ENCODE peak calls at places on chromosomes 16 and 17, in nine cellular contexts. M is A549, C is sigmoid colon, F is stomach, I is ovary, J is PC-3, K is GM12864, D is adrenal gland, U is mucosa of descending colon. A is an unnamed sample.

GRCh38 chr17:59737324-59737723 is 29.9 kb downstream of the VMP1 start:
- DNase-seq in M (no peak), C (no peak), F (no peak), I (no peak), J (no peak), K (no peak), D (no peak), U (no peak), A (no peak)

GRCh38 chr16:58421529-58421928 is 29.3 kb downstream of the GINS3 start:
- DNase-seq in M (no peak), C (no peak), F (no peak), I (no peak), J (peak; percentile 82), K (no peak), D (peak; percentile 14), U (no peak), A (peak; percentile 67)

GRCh38 chr16:67230809-67231660 is 4.1 kb downstream of the TMEM208 start:
- DNase-seq in M (no peak), C (no peak), F (peak; percentile 48), I (no peak), J (no peak), K (no peak), D (no peak), U (peak; percentile 42), A (no peak)

GRCh38 chr17:16407911-16408588 is 7.3 kb upstream of the TRPV2 start:
- DNase-seq in M (peak; percentile 60), C (peak; percentile 87), F (peak; percentile 78), I (peak; percentile 70), J (peak; percentile 47), K (peak; percentile 87), D (peak; percentile 82), U (no peak), A (peak; percentile 64)

GRCh38 chr17:6488008-6488539 is 43.8 kb downstream of the PIMREG start:
- DNase-seq in M (no peak), C (no peak), F (no peak), I (no peak), J (no peak), K (no peak), D (no peak), U (no peak), A (no peak)

GRCh38 chr17:79325707-79326106 is 251.1 kb downstream of the ENGASE start:
- DNase-seq in M (no peak), C (no peak), F (no peak), I (no peak), J (peak; percentile 29), K (no peak), D (no peak), U (peak; percentile 14), A (no peak)

GRCh38 chr16:49698931-49699715 is 156.8 kb downstream of the ZNF423 start:
- DNase-seq in M (no peak), C (peak; percentile 79), F (no peak), I (peak; percentile 74), J (no peak), K (no peak), D (no peak), U (no peak), A (no peak)

GRCh38 chr17:917391-917811 is 62.2 kb downstream of the NXN start:
- DNase-seq in M (no peak), C (no peak), F (no peak), I (no peak), J (no peak), K (no peak), D (no peak), U (peak; percentile 39), A (no peak)

GRCh38 chr16:66315210-66315825 is 51.2 kb upstream of the CDH5 start:
- DNase-seq in M (peak; percentile 76), C (peak; percentile 77), F (peak; percentile 69), I (peak; percentile 69), J (peak; percentile 73), K (peak; percentile 18), D (peak; percentile 67), U (no peak), A (peak; percentile 74)

GRCh38 chr17:2594657-2595085 is 1.2 kb downstream of the PAFAH1B1 start:
- DNase-seq in M (peak; percentile 19), C (no peak), F (no peak), I (no peak), J (no peak), K (no peak), D (no peak), U (no peak), A (no peak)

GRCh38 chr17:28169621-28170349 is 127.3 kb downstream of the NLK start:
- DNase-seq in M (no peak), C (no peak), F (no peak), I (no peak), J (no peak), K (no peak), D (no peak), U (no peak), A (no peak)

GRCh38 chr17:74851612-74852236 is 8.0 kb downstream of the GRIN2C start:
- DNase-seq in M (no peak), C (no peak), F (no peak), I (no peak), J (no peak), K (no peak), D (no peak), U (no peak), A (no peak)

GRCh38 chr17:7021993-7022778 is 664 bp upstream of the BCL6B start:
- DNase-seq in M (peak; percentile 78), C (peak; percentile 91), F (peak; percentile 86), I (peak; percentile 84), J (peak; percentile 73), K (no peak), D (peak; percentile 89), U (peak; percentile 88), A (peak; percentile 56)

DNA sequence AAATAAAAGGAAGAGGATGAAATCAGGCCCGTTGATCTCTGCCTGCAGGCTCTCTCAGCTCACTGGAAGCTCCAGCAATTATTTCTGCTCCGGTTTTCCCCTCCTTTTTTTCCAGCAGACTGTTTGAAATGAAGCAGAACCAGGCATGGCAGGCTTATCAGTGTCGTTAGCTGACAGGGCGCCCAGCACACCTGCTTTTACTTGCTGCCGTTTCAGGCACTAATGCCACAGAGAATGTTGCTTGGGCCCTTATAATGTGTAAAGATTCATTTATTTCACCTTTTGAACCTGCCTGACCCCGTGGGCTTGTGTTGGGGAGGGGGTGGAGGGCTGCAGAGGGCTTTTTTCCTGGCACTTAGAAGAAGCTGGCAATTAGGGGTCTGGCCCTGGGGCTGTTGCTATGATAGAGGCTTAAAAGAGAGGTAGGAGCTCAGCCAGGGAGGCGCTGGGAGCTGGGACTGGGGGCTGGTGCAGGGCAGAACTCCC is 108.1 kb downstream of the IRX3 start:
- DNase-seq in M (no peak), C (no peak), F (no peak), I (no peak), J (no peak), K (no peak), D (no peak), U (no peak), A (no peak)
- H3K4me3 ChIP-seq in M (no peak overlapping the region), C (no peak overlapping the region), F (no peak overlapping the region), I (no peak overlapping the region), J (no peak overlapping the region), K (no peak overlapping the region), D (no peak overlapping the region), U (no peak overlapping the region), A (no peak overlapping the region)

GRCh38 chr16:56914896-56915295 is 17.0 kb upstream of the HERPUD1 start:
- DNase-seq in M (no peak), C (peak; percentile 18), F (no peak), I (no peak), J (no peak), K (no peak), D (no peak), U (no peak), A (no peak)
- TF ChIP-seq CTCF in M (no peak), C (no peak), F (no peak), I (no peak), J (no peak), K (no peak), D (no peak), U (no peak), A (no peak)

DNA sequence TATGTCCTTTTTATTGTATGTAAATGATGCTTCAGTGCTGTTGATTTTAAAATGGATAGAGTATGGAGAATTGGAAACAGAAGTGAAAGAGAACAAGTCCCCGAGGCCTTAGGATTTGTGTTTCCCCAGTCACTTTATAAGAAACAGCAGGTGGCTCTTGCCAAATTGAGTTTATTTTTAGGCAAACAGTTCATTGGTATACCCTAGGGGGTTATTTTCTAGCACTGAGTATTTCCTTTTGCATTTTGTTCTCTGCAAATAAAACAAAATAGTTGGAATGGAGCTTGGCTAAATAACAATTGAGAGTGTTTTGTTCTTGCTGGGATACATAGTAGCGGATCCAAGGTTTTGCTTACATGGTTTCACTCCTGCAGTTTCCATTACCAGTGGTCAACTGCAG is 591.1 kb upstream of the C16orf82 start:
- DNase-seq in M (no peak), C (no peak), F (no peak), I (no peak), J (no peak), K (no peak), D (no peak), U (no peak), A (no peak)
- H3K4me3 ChIP-seq in M (no peak overlapping the region), C (no peak overlapping the region), F (no peak overlapping the region), I (no peak overlapping the region), J (no peak overlapping the region), K (no peak overlapping the region), D (no peak overlapping the region), U (no peak overlapping the region), A (no peak overlapping the region)

GRCh38 chr17:55238197-55238930 is 26.4 kb upstream of the HLF start:
- DNase-seq in M (peak; percentile 94), C (peak; percentile 97), F (peak; percentile 92), I (peak; percentile 99), J (peak; percentile 85), K (peak; percentile 83), D (peak; percentile 93), U (peak; percentile 93), A (peak; percentile 92)
- TF ChIP-seq CTCF in M (no peak), C (no peak), F (no peak), I (peak; percentile 7), J (no peak), K (no peak), D (no peak), U (no peak), A (no peak)

GRCh38 chr17:21042434-21043295 is at the start of gene USP22:
- DNase-seq in M (no peak), C (no peak), F (peak; percentile 31), I (no peak), J (no peak), K (peak; percentile 59), D (peak; percentile 98), U (no peak), A (no peak)

GRCh38 chr17:21041753-21042433 is 918 bp downstream of the USP22 start:
- DNase-seq in M (peak; percentile 87), C (peak; percentile 95), F (peak; percentile 80), I (peak; percentile 86), J (peak; percentile 72), K (no peak), D (peak; percentile 85), U (peak; percentile 93), A (peak; percentile 74)

GRCh38 chr17:21037117-21037803 is 5.6 kb downstream of the USP22 start:
- DNase-seq in M (no peak), C (no peak), F (no peak), I (no peak), J (peak; percentile 7), K (no peak), D (no peak), U (no peak), A (no peak)

GRCh38 chr17:21043296-21044232 is 753 bp upstream of the USP22 start:
- DNase-seq in M (peak; percentile 99), C (peak; percentile 99), F (peak; percentile 98), I (peak; percentile 97), J (peak; percentile 99), K (peak; percentile 93), D (peak; percentile 84), U (peak; percentile 99), A (peak; percentile 99)

GRCh38 chr17:21039839-21040575 is 2.8 kb downstream of the USP22 start:
- DNase-seq in M (peak; percentile 81), C (peak; percentile 71), F (no peak), I (peak; percentile 43), J (peak; percentile 76), K (no peak), D (peak; percentile 33), U (no peak), A (peak; percentile 76)
- H3K4me3 ChIP-seq in M (peak overlapping the region; percentile 100), C (no peak overlapping the region), F (peak overlapping the region; percentile 92), I (peak overlapping the region; percentile 99), J (peak overlapping the region; percentile 99), K (peak overlapping the region; percentile 87), D (peak overlapping the region; percentile 92), U (no peak overlapping the region), A (peak overlapping the region; percentile 73)